ENCODE peak calls at places on chromosomes 1 and 21, in nine cellular contexts. Y, U, B, Q, D, K, E, O and A are unnamed samples.

GRCh38 chr21:17611414-17612022 is 1.2 kb downstream of the BTG3 start:
- DNase-seq in Y (peak; percentile 85), D (peak; percentile 70), Q (peak; percentile 87), O (peak; percentile 82), B (peak; percentile 92), E (peak; percentile 87), U (peak; percentile 94), K (peak; percentile 81), A (peak; percentile 87)

GRCh38 chr1:45329445-45329844 is 2.8 kb downstream of the HPDL start:
- DNase-seq in K (no peak), U (no peak), Q (no peak), O (no peak), B (peak; percentile 34), Y (no peak), E (no peak), D (no peak), A (no peak)

GRCh38 chr1:233098255-233098580 is 147.8 kb downstream of the NTPCR start:
- DNase-seq in K (no peak), E (no peak), B (no peak), Q (no peak), O (no peak), Y (no peak), D (no peak), U (no peak), A (no peak)

GRCh38 chr1:212328248-212328647 is 43.0 kb downstream of the PPP2R5A start:
- DNase-seq in Y (no peak), E (no peak), O (no peak), Q (no peak), D (no peak), U (no peak), K (no peak), B (no peak), A (no peak)

GRCh38 chr1:31203215-31203614 is 36.5 kb downstream of the NKAIN1 start:
- DNase-seq in E (no peak), B (no peak), Y (no peak), D (no peak), Q (no peak), O (no peak), U (no peak), K (no peak), A (no peak)

GRCh38 chr1:185244015-185244747 is 72.9 kb downstream of the IVNS1ABP start:
- DNase-seq in B (peak; percentile 93), O (no peak), E (no peak), Q (no peak), K (no peak), U (no peak), Y (no peak), D (no peak), A (no peak)

GRCh38 chr1:208455821-208456220 is 211.6 kb upstream of the PLXNA2 start:
- DNase-seq in E (no peak), U (no peak), O (no peak), B (peak; percentile 65), K (no peak), Y (no peak), Q (no peak), D (no peak), A (no peak)

GRCh38 chr1:63368131-63368530 is 704 bp downstream of the ALG6 start:
- DNase-seq in E (no peak), B (peak; percentile 17), U (no peak), D (peak; percentile 31), Y (no peak), O (no peak), K (no peak), Q (no peak), A (no peak)

GRCh38 chr1:38527373-38527966 is 332.1 kb downstream of the RRAGC start:
- DNase-seq in E (no peak), K (no peak), D (no peak), Q (peak; percentile 56), O (no peak), U (no peak), B (peak; percentile 29), Y (peak; percentile 16), A (no peak)

GRCh38 chr1:41122851-41123518 is 101.5 kb upstream of the SLFNL1 start:
- DNase-seq in B (peak; percentile 86), Q (peak; percentile 33), U (no peak), D (peak; percentile 20), E (no peak), O (no peak), K (no peak), Y (peak; percentile 55), A (no peak)

GRCh38 chr1:107963009-107963408 is 2.0 kb downstream of the VAV3 start:
- DNase-seq in O (no peak), K (no peak), Q (no peak), E (no peak), B (no peak), U (no peak), D (no peak), Y (no peak), A (no peak)
- H3K4me3 ChIP-seq in O (no peak overlapping the region), K (peak overlapping the region; percentile 74), Q (no peak overlapping the region), E (peak overlapping the region; percentile 59), B (no peak overlapping the region), U (peak overlapping the region; percentile 62), D (no peak overlapping the region), Y (no peak overlapping the region), A (peak overlapping the region; percentile 74)

DNA sequence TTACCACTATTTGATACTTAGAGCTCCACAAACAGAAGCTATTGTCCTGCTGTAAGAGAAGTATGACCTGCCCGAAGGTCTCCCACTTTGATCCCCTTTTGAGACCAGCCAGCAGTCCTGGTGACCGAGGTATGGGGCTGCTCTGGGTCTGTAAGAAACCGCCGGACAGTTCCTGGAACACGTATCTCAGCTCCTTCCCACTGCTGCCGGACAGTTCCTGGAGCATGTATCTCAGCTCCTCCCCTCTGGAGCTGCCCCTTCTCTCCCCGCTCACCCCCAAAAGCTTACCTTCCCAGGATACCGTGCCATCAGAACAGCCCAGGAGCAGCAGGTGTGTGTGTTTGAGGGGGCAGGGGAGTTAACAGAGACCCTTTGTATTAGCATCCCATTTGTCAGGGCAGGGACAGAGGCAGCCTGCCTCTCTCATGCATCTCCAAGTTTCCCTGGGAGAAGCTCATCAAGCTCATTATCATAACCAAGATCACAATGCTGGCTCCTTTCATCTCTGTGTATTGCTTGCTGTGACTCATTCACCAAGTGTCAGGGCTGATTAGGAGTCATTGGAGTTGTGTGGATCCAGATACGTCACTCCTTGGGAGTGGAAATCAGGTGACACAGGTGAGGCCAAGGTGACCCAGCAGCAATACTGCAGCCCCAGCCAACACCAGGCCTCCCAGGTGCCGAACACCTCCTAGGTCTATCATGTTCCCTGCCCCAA is 25.3 kb downstream of the OPTC start:
- DNase-seq in K (no peak), B (peak; percentile 85), Y (peak; percentile 93), E (no peak), Q (no peak), U (no peak), O (no peak), D (no peak), A (no peak)
- TF ChIP-seq CTCF in K (no peak), B (no peak), Y (no peak), E (no peak), Q (no peak), U (no peak), O (no peak), D (no peak), A (no peak)

GRCh38 chr1:1021010-1021845 is 1.3 kb downstream of the AGRN start:
- DNase-seq in U (no peak), Q (peak; percentile 75), D (peak; percentile 75), O (no peak), E (peak; percentile 88), B (peak; percentile 63), K (peak; percentile 81), Y (peak; percentile 62), A (no peak)
- H3K4me3 ChIP-seq in U (peak overlapping the region; percentile 76), Q (peak overlapping the region; percentile 77), D (peak overlapping the region; percentile 73), O (peak overlapping the region; percentile 90), E (peak overlapping the region; percentile 63), B (peak overlapping the region; percentile 60), K (peak overlapping the region; percentile 77), Y (peak overlapping the region; percentile 65), A (peak overlapping the region; percentile 85)

GRCh38 chr1:206804156-206804737 is 32.0 kb upstream of the IL10 start:
- DNase-seq in K (no peak), U (no peak), Y (no peak), Q (no peak), D (no peak), B (peak; percentile 66), O (no peak), E (no peak), A (no peak)

GRCh38 chr1:206812456-206812855 is 40.2 kb upstream of the IL10 start:
- DNase-seq in U (no peak), Y (no peak), O (no peak), E (no peak), K (no peak), Q (no peak), B (no peak), D (no peak), A (no peak)

GRCh38 chr1:206809504-206810084 is 37.3 kb upstream of the IL10 start:
- DNase-seq in B (peak; percentile 73), K (no peak), O (no peak), Y (peak; percentile 62), Q (peak; percentile 34), D (no peak), E (no peak), U (no peak), A (no peak)

GRCh38 chr1:206805357-206805756 is 33.1 kb upstream of the IL10 start:
- DNase-seq in K (no peak), D (no peak), O (no peak), Q (no peak), E (no peak), U (no peak), B (no peak), Y (no peak), A (no peak)

DNA sequence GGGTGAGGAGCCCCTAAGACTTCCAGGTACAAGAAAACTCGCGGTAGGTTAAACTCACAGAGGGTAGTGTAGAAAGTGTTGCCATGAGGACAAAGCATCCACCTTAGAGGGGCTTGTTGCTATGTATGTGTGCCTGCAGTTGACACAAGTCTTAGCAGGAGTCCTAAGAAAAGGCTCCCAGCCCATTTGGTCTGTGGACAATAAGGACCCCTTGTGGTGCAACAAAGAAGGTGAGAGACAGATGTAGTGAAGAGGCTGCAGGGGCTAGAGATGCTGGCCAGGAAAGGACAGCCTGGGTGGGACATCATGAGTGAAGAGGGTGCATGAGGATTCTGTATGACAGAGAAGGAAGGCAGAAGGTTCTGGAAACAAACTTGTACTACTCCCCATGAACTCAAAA is 36.3 kb upstream of the IL10 start:
- DNase-seq in Y (peak; percentile 28), U (no peak), D (no peak), Q (peak; percentile 15), O (no peak), K (peak; percentile 34), E (no peak), B (peak; percentile 59), A (no peak)
- TF ChIP-seq CTCF in Y (peak; percentile 18), U (peak; percentile 56), D (peak; percentile 33), Q (peak; percentile 8), O (peak; percentile 12), K (no peak), E (peak; percentile 40), B (peak; percentile 39), A (no peak)

GRCh38 chr1:178870944-178871343 is at the start of gene ANGPTL1:
- DNase-seq in K (peak; percentile 12), Q (no peak), B (no peak), U (no peak), O (peak; percentile 20), Y (no peak), D (no peak), E (no peak), A (no peak)
- H3K4me3 ChIP-seq in K (peak within 1 kb of the TSS; percentile 44), Q (peak within 1 kb of the TSS; percentile 21), B (no peak within 1 kb of the TSS), U (peak within 1 kb of the TSS; percentile 33), O (peak within 1 kb of the TSS; percentile 48), Y (no peak within 1 kb of the TSS), D (no peak within 1 kb of the TSS), E (peak within 1 kb of the TSS; percentile 31), A (peak within 1 kb of the TSS; percentile 67)